ENCODE peak calls at places on chromosomes 3 and 15, in nine cellular contexts. C is cardiac muscle cell, E is WERI-Rb-1, A is ascending aorta, J is kidney, M is fibroblast of mammary gland, I is foreskin fibroblast, G is AG04449, Q is GM10248. Z is an unnamed sample.

GRCh38 chr3:14791343-14791945 is 27.3 kb upstream of the FGD5 start:
- DNase-seq in C (peak), E (peak), A (no peak), J (no peak), M (peak), I (no peak), G (no peak), Q (peak), Z (no peak)

GRCh38 chr15:33194237-33194636 is 277 bp downstream of the FMN1 start:
- DNase-seq in C (no peak), E (peak), A (no peak), J (peak), M (peak), I (no peak), G (no peak), Q (no peak), Z (no peak)

GRCh38 chr3:5011555-5012256 is 32.5 kb downstream of the BHLHE40 start:
- DNase-seq in C (no peak), E (no peak), A (no peak), J (no peak), M (no peak), I (no peak), G (no peak), Q (peak), Z (no peak)

GRCh38 chr3:58434170-58434507 is 507 bp upstream of the PDHB start:
- DNase-seq in C (no peak), E (no peak), A (no peak), J (no peak), M (no peak), I (no peak), G (no peak), Q (no peak), Z (no peak)

GRCh38 chr3:42264399-42265058 is 1.5 kb downstream of the CCK start:
- DNase-seq in C (peak), E (peak), A (no peak), J (peak), M (peak), I (peak), G (no peak), Q (no peak), Z (peak)

GRCh38 chr3:56157693-56158092 is 310.6 kb downstream of the ERC2 start:
- DNase-seq in C (peak), E (no peak), A (peak), J (no peak), M (peak), I (peak), G (no peak), Q (no peak), Z (no peak)

GRCh38 chr3:124620600-124621063 is 109.6 kb upstream of the UMPS start:
- DNase-seq in C (peak), E (no peak), A (no peak), J (no peak), M (peak), I (no peak), G (no peak), Q (peak), Z (no peak)

GRCh38 chr3:153173758-153174516 is 11.9 kb downstream of the RAP2B start:
- DNase-seq in C (peak), E (peak), A (no peak), J (no peak), M (peak), I (no peak), G (peak), Q (no peak), Z (no peak)

GRCh38 chr15:67201136-67201535 is 53.3 kb downstream of the AAGAB start:
- DNase-seq in C (no peak), E (peak), A (no peak), J (no peak), M (peak), I (no peak), G (no peak), Q (no peak), Z (no peak)

GRCh38 chr15:44710236-44711088 is 661 bp downstream of the PATL2 start:
- DNase-seq in C (peak), E (no peak), A (no peak), J (no peak), M (peak), I (no peak), G (no peak), Q (peak), Z (no peak)

GRCh38 chr3:57872606-57873005 is 116.5 kb downstream of the SLMAP start:
- DNase-seq in C (peak), E (no peak), A (no peak), J (no peak), M (no peak), I (no peak), G (no peak), Q (no peak), Z (no peak)

GRCh38 chr15:58510715-58511465 is 79.1 kb downstream of the LIPC start:
- DNase-seq in C (peak), E (no peak), A (no peak), J (no peak), M (peak), I (peak), G (no peak), Q (no peak), Z (no peak)

GRCh38 chr3:2727566-2728318 is 382.4 kb downstream of the IL5RA start:
- DNase-seq in C (no peak), E (no peak), A (no peak), J (no peak), M (no peak), I (no peak), G (no peak), Q (no peak), Z (no peak)

GRCh38 chr3:128072454-128073184 is 20.4 kb downstream of the SEC61A1 start:
- DNase-seq in C (no peak), E (no peak), A (no peak), J (no peak), M (no peak), I (no peak), G (no peak), Q (no peak), Z (no peak)

GRCh38 chr3:141526709-141527108 is 39.9 kb downstream of the RASA2 start:
- DNase-seq in C (no peak), E (no peak), A (no peak), J (no peak), M (no peak), I (no peak), G (no peak), Q (no peak), Z (no peak)

GRCh38 chr15:91031796-91032195 is 9.4 kb upstream of the VPS33B start:
- DNase-seq in C (no peak), E (no peak), A (no peak), J (no peak), M (no peak), I (no peak), G (no peak), Q (no peak), Z (no peak)

GRCh38 chr15:36053746-36054145 is 507.8 kb upstream of the DPH6 start:
- DNase-seq in C (no peak), E (no peak), A (no peak), J (no peak), M (no peak), I (no peak), G (no peak), Q (no peak), Z (no peak)

GRCh38 chr3:146313411-146314111 is 62.7 kb upstream of the PLSCR4 start:
- DNase-seq in C (peak), E (no peak), A (no peak), J (no peak), M (peak), I (peak), G (peak), Q (no peak), Z (no peak)

GRCh38 chr3:43958005-43958770 is 267.4 kb downstream of the ABHD5 start:
- DNase-seq in C (peak), E (peak), A (no peak), J (peak), M (no peak), I (no peak), G (no peak), Q (no peak), Z (no peak)

GRCh38 chr3:23626442-23626841 is 179.3 kb upstream of the UBE2E1 start:
- DNase-seq in C (no peak), E (no peak), A (no peak), J (no peak), M (no peak), I (no peak), G (no peak), Q (no peak), Z (no peak)

GRCh38 chr15:96115642-96116041 is 214.9 kb upstream of the NR2F2 start:
- DNase-seq in C (peak), E (no peak), A (no peak), J (no peak), M (peak), I (peak), G (peak), Q (no peak), Z (no peak)
- TF ChIP-seq CTCF in C (no peak), E (no peak), A (no peak), J (no peak), M (no peak), I (no peak), G (no peak), Q (no peak), Z (no peak)

DNA sequence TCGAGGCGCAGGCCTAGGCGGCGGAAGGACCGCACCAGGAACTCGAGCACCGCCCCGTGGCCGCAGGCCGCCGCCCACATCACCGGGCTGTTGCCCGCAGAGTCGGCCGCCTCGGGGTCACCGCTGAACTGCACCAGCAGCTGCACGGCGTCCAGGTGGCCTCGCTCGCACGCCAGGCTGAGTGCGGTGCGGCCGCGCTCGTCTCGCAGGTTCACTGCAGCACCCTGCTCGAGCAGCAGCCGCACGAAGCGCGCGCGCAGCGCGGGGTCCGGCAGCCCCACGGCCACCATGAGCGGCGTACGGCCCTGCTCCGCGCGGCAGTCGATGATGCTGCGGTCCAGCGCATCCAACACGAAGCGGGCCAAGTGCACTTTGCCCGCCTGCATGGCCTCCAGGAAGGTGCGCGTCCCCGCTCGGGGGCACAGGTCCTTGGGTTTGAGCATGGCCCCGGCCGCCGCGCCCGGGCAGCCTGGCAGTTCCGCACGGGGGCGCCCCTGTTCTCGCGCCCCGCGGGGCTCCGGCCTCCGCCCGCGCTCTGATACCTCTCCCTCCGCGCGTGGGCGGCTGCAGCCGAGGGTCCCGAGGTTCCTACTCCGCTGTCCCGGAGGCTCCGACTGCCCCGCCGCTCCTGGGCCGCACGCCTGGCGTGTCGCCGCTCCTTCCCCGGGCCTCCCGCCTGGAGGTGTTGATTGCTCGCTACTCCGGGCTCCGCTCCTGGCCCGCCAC is 557 bp downstream of the ANKRD63 start:
- DNase-seq in C (peak), E (peak), A (no peak), J (no peak), M (no peak), I (no peak), G (no peak), Q (peak), Z (no peak)
- TF ChIP-seq CTCF in C (peak), E (peak), A (peak), J (peak), M (no peak), I (peak), G (peak), Q (peak), Z (no peak)

GRCh38 chr3:71490692-71491091 is 92.8 kb downstream of the FOXP1 start:
- DNase-seq in C (no peak), E (no peak), A (no peak), J (no peak), M (no peak), I (no peak), G (no peak), Q (no peak), Z (no peak)

GRCh38 chr3:71489315-71489761 is 94.2 kb downstream of the FOXP1 start:
- DNase-seq in C (no peak), E (no peak), A (no peak), J (no peak), M (no peak), I (no peak), G (no peak), Q (no peak), Z (no peak)

GRCh38 chr3:71488391-71488809 is 95.1 kb downstream of the FOXP1 start:
- DNase-seq in C (no peak), E (no peak), A (no peak), J (no peak), M (no peak), I (no peak), G (no peak), Q (no peak), Z (no peak)

GRCh38 chr3:71487418-71487817 is 96.1 kb downstream of the FOXP1 start:
- DNase-seq in C (no peak), E (no peak), A (no peak), J (no peak), M (no peak), I (no peak), G (no peak), Q (no peak), Z (no peak)

DNA sequence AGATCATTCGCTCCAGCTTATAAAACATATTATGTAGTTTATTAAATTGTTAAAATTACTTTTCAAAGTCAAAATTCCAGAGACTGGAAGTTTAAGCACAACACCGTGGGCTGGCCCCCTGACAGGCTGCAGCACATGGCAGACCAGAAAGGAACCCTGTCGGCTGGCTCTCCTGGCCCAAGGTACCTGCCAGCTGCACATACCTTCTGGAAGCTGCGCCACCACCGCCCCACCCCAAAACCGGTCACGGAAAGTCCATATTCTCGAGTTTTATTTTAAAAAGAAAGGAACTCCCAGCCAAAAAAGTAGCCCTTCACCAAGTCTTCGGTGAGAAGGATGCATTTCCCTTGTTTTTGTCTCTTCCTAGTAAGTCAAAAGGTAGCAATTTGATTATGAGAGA is 94.6 kb downstream of the FOXP1 start:
- DNase-seq in C (no peak), E (no peak), A (no peak), J (no peak), M (no peak), I (no peak), G (no peak), Q (no peak), Z (no peak)
- TF ChIP-seq CTCF in C (no peak), E (no peak), A (no peak), J (no peak), M (no peak), I (no peak), G (no peak), Q (no peak), Z (no peak)

GRCh38 chr15:101273534-101273933 is 3.8 kb downstream of the SELENOS start:
- DNase-seq in C (no peak), E (no peak), A (no peak), J (no peak), M (no peak), I (no peak), G (no peak), Q (no peak), Z (no peak)

GRCh38 chr15:101277038-101277822 is at the start of gene SELENOS:
- DNase-seq in C (peak), E (peak), A (peak), J (peak), M (peak), I (peak), G (no peak), Q (peak), Z (peak)

GRCh38 chr15:101277943-101278564 is 769 bp upstream of the SELENOS start:
- DNase-seq in C (no peak), E (no peak), A (no peak), J (no peak), M (no peak), I (no peak), G (no peak), Q (no peak), Z (no peak)

GRCh38 chr15:101275018-101275417 is 2.3 kb downstream of the SELENOS start:
- DNase-seq in C (no peak), E (no peak), A (no peak), J (no peak), M (no peak), I (no peak), G (no peak), Q (peak), Z (no peak)

GRCh38 chr15:101276501-101277037 is 716 bp downstream of the SELENOS start:
- DNase-seq in C (peak), E (no peak), A (no peak), J (no peak), M (peak), I (no peak), G (no peak), Q (peak), Z (no peak)
- TF ChIP-seq CTCF in C (peak), E (peak), A (peak), J (no peak), M (peak), I (peak), G (peak), Q (peak), Z (no peak)

GRCh38 chr3:105516972-105517371 is 150.3 kb downstream of the ALCAM start:
- DNase-seq in C (peak), E (no peak), A (no peak), J (no peak), M (no peak), I (no peak), G (no peak), Q (no peak), Z (no peak)
- TF ChIP-seq CTCF in C (peak), E (no peak), A (no peak), J (no peak), M (no peak), I (no peak), G (no peak), Q (no peak), Z (no peak)

GRCh38 chr3:134464693-134465385 is 20.9 kb downstream of the ANAPC13 start:
- DNase-seq in C (no peak), E (no peak), A (no peak), J (peak), M (peak), I (no peak), G (no peak), Q (no peak), Z (no peak)
- TF ChIP-seq CTCF in C (no peak), E (no peak), A (no peak), J (no peak), M (no peak), I (no peak), G (no peak), Q (no peak), Z (no peak)

GRCh38 chr15:77034620-77035467 is 36.1 kb downstream of the TSPAN3 start:
- DNase-seq in C (no peak), E (peak), A (no peak), J (peak), M (no peak), I (no peak), G (no peak), Q (no peak), Z (no peak)
- TF ChIP-seq CTCF in C (peak), E (peak), A (peak), J (peak), M (peak), I (peak), G (peak), Q (peak), Z (no peak)

GRCh38 chr3:154745925-154746324 is 315.9 kb upstream of the GPR149 start:
- DNase-seq in C (no peak), E (peak), A (no peak), J (no peak), M (no peak), I (no peak), G (no peak), Q (no peak), Z (no peak)
- TF ChIP-seq CTCF in C (no peak), E (no peak), A (no peak), J (no peak), M (peak), I (no peak), G (no peak), Q (no peak), Z (no peak)

DNA sequence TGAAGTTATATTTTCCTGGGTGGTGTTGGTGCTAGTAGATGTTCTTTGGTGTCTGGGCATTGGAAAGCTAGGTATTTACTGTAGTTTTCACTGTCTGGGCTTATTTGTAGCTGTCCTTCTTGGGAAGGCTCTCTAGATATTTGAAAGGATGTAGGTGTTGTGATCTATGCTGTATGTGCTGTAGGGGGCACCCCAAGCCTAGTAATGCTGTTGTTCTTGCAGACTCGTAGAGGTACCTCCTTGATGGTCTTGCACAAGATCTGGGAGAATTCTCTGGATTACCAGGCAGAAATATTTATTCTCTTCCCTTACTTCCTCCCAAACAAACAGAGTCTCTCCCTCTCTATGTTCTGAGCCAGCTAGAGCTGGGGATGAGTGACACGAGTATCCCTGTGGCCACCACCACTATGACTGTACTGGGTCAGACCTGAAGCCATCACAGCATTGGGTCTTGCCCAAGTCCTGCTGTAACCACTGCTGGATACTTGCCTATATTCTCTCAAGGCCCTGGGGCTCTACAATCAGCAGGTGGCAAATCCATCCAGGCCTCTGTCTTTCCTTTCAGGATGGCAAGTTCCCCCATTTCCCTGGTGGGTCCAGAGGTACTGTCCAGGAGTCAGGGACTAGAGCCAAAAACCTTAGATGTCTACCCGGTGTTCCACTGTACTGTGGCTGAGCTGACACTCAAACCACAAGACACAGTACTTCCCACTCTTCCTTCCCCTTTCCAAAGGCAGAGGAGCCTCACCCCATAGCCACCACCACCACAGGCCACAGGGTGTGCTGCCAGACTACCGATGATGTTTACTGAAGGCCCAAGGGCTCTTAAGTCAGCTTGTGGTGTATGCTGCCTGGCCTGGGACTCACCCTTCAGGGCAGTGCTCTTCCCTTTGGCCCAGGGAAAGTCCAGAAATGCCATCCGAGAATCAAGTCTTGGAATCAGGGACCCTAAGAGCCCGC is 195.2 kb upstream of the DPPA4 start:
- DNase-seq in C (peak), E (peak), A (no peak), J (no peak), M (peak), I (peak), G (peak), Q (no peak), Z (no peak)
- TF ChIP-seq CTCF in C (peak), E (peak), A (peak), J (peak), M (peak), I (peak), G (no peak), Q (peak), Z (no peak)

GRCh38 chr3:198076722-198077308 is 116.8 kb downstream of the LMLN start:
- DNase-seq in C (no peak), E (no peak), A (no peak), J (no peak), M (no peak), I (no peak), G (no peak), Q (no peak), Z (no peak)

GRCh38 chr3:198065897-198066296 is 105.9 kb downstream of the LMLN start:
- DNase-seq in C (no peak), E (no peak), A (no peak), J (no peak), M (no peak), I (no peak), G (no peak), Q (no peak), Z (no peak)

GRCh38 chr3:198067416-198067815 is 107.4 kb downstream of the LMLN start:
- DNase-seq in C (no peak), E (no peak), A (no peak), J (no peak), M (no peak), I (no peak), G (no peak), Q (no peak), Z (no peak)

GRCh38 chr3:198070871-198071270 is 110.9 kb downstream of the LMLN start:
- DNase-seq in C (no peak), E (no peak), A (no peak), J (no peak), M (no peak), I (no peak), G (no peak), Q (no peak), Z (no peak)

GRCh38 chr3:198071602-198072285 is 111.7 kb downstream of the LMLN start:
- DNase-seq in C (peak), E (no peak), A (no peak), J (no peak), M (peak), I (peak), G (peak), Q (peak), Z (no peak)
- TF ChIP-seq CTCF in C (peak), E (no peak), A (no peak), J (no peak), M (peak), I (no peak), G (peak), Q (no peak), Z (no peak)